ENCODE peak calls at places on chromosome 2, in four cellular contexts. L, I, H and F are unnamed samples.

GRCh38 chr2:147501973-147502372 is 342.9 kb upstream of the ACVR2A start:
- DNase-seq in I (no peak), L (no peak), H (no peak), F (no peak)

GRCh38 chr2:39232141-39232540 is 11.6 kb downstream of the CDKL4 start:
- DNase-seq in H (no peak), I (no peak), L (no peak), F (no peak)

GRCh38 chr2:164314148-164314547 is 307.1 kb downstream of the GRB14 start:
- DNase-seq in I (peak; percentile 96), H (no peak), L (no peak), F (no peak)

GRCh38 chr2:139389391-139389790 is 609.2 kb upstream of the NXPH2 start:
- DNase-seq in H (no peak), L (no peak), I (no peak), F (no peak)

GRCh38 chr2:234483568-234484251 is 13.2 kb downstream of the ARL4C start:
- DNase-seq in L (no peak), I (no peak), H (no peak), F (no peak)

GRCh38 chr2:88748005-88748404 is 56.5 kb downstream of the RPIA start:
- DNase-seq in H (no peak), L (no peak), I (no peak), F (no peak)

GRCh38 chr2:12701786-12702660 is 14.7 kb upstream of the TRIB2 start:
- DNase-seq in L (no peak), I (no peak), H (no peak), F (no peak)

GRCh38 chr2:188963738-188964137 is 10.4 kb upstream of the COL3A1 start:
- DNase-seq in I (no peak), L (no peak), H (no peak), F (no peak)

GRCh38 chr2:197263077-197263476 is 47.5 kb downstream of the ANKRD44 start:
- DNase-seq in L (no peak), I (no peak), H (no peak), F (no peak)

GRCh38 chr2:31660812-31661335 is 80.1 kb upstream of the SRD5A2 start:
- DNase-seq in I (no peak), L (no peak), H (no peak), F (no peak)

GRCh38 chr2:178676046-178676445 is 131.2 kb downstream of the TTN start:
- DNase-seq in H (no peak), L (no peak), I (no peak), F (no peak)

GRCh38 chr2:178679891-178680290 is 127.3 kb downstream of the TTN start:
- DNase-seq in H (no peak), I (no peak), L (no peak), F (no peak)

GRCh38 chr2:178677599-178677998 is 129.6 kb downstream of the TTN start:
- DNase-seq in H (no peak), I (no peak), L (no peak), F (no peak)

DNA sequence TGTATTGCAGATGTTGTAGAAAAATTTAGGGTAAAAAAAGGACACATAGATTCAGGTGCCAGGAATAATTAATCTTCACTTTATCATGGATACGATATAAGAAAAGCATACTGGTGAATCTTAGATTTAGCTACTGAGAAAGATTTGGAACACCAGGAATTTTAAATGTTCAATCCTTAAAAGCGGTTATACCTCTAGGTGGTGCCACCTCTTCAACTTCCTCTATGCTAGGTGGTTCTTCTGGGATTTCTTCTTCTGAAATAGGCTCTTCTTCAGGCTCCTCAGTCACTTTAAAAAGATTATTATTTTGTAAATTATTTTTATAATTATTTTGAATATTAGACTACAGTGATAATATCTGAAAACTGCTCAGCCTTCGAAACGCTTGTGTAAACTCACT is 133.1 kb downstream of the TTN start:
- DNase-seq in H (no peak), L (no peak), I (no peak), F (no peak)
- TF ChIP-seq CTCF in H (no peak), L (no peak), I (no peak), F (no peak)

DNA sequence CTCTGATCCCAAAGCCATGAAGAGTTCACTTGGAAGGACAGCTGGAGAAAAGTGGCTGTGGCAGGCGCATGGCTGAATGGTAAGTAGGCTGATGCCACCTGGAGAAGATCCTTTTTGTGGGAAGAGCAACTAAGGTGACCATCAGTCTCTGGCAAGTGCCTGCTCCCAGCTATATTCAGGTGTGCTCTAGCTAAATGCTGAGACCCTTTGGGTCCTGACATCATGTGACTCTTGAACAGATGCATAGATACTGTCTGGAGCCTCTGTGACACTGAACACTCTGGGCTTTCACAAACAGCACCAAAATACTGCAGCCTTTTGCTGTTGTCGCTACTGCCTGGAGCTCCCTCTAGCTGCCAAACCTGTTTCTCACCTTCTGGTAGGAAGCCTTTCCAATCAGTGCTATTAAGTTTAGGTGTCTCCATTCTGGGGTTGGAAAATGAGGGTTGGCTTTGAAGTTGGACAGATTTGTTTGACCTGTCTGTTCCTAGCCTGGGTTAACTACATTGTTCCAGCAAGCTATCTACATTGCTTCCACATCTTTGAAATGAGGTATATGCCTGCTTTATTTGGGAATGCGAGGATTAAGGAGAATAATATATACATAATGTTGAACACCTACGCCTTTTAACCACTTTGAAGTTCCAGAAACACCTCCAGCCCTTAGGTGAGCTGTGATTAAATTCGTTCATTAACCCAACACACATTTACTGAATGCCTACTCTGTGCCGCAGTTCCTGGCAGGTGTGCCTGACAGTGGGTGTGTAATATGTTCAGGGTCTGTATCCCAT is 3.1 kb downstream of the EGR4 start:
- DNase-seq in H (no peak), I (no peak), L (no peak), F (peak; percentile 71)
- TF ChIP-seq CTCF in H (peak; percentile 82), I (peak; percentile 32), L (no peak), F (peak; percentile 68)

GRCh38 chr2:130728549-130729310 is at the start of gene GPR148:
- DNase-seq in L (no peak), I (peak; percentile 69), H (no peak), F (no peak)
- TF ChIP-seq CTCF in L (no peak), I (no peak), H (no peak), F (no peak)

DNA sequence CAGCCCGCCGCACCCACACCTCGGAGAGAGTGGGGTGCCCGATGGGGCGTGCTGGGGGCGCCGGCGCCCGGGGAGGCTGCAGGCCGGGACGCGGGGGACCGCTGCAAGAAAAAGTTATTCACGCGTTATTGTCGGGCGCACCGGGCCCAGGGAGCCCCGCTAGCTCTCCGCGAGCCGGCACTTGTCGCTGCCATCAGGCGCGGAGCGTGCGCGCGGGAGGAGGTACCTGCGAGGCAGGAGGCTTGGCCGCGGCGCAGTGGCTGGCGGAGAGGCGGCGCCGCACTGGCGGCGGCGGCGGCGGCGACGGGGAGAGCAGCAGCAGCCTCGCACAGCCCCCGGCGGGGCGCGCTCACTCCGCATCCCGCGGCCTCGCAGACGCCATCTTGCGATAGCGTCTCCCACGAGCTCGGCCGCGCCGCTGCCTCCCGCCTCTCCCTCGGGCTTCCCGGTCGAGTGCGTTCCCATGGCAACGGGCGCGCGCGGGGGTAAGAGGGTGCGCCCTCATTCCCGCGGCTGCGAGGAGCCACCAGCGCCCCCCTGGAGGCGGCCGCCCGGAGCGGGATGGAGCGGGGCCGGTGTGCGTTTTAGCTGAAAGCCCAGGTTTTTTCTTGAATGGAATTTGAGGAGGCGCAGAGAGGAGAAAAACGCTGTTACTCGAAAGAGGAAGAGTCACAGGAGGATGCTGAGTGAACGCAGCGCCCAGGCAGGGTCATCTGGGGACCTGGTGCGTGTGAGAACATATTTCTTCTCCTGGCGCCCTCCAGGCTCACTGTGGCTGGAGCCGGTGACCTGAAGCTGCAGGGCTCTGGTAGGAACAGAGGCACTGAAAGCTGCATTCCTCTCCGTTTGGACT is at the start of gene CHN1:
- DNase-seq in L (peak; percentile 27), I (peak; percentile 78), H (no peak), F (peak; percentile 75)
- TF ChIP-seq CTCF in L (no peak), I (no peak), H (no peak), F (no peak)

GRCh38 chr2:3580449-3580848 is 5.4 kb downstream of the RPS7 start:
- DNase-seq in L (no peak), H (no peak), I (no peak), F (no peak)
- TF ChIP-seq CTCF in L (no peak), H (no peak), I (no peak), F (no peak)

DNA sequence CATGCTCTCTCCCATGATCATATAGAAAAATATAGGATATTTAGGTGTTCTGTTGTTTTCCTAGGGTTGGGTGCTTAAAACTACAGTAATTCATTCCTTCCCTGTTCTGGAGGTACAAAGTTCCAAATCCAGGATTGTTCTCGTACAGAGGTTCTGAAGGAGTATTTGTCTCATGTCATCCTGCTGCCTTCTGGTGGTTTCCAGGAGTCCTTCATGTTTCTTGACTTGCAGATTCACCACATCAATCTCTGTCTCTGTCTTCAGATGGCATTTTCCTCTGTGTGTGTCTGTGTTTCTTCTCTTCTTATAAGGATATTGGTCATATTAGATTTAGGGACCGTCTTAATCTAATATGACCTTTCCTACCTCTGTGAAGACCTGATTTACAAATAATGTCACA is 397.9 kb downstream of the NYAP2 start:
- DNase-seq in L (no peak), I (no peak), H (no peak), F (no peak)
- TF ChIP-seq CTCF in L (no peak), I (no peak), H (no peak), F (no peak)